ENCODE peak calls at places on chromosomes 16 and 17, in eight cellular contexts. One of them, this sample, is unnamed.

GRCh38 chr16:51839697-51840462 is 688.8 kb upstream of the SALL1 start:
- DNase-seq in adrenal gland: no peak
- DNase-seq in heart left ventricle: no peak
- DNase-seq in IMR-90: peak; percentile 60
- DNase-seq in sigmoid colon: no peak
- DNase-seq in upper lobe of left lung: no peak
- DNase-seq in HCT116: no peak
- DNase-seq in ovary: no peak
- DNase-seq in this sample: no peak

GRCh38 chr16:78390070-78390469 is 290.6 kb downstream of the WWOX start:
- DNase-seq in adrenal gland: no peak
- DNase-seq in heart left ventricle: no peak
- DNase-seq in IMR-90: no peak
- DNase-seq in sigmoid colon: no peak
- DNase-seq in upper lobe of left lung: no peak
- DNase-seq in HCT116: no peak
- DNase-seq in ovary: no peak
- DNase-seq in this sample: no peak

GRCh38 chr17:69470702-69471101 is 56.2 kb downstream of the MAP2K6 start:
- DNase-seq in adrenal gland: no peak
- DNase-seq in heart left ventricle: no peak
- DNase-seq in IMR-90: no peak
- DNase-seq in sigmoid colon: no peak
- DNase-seq in upper lobe of left lung: no peak
- DNase-seq in HCT116: no peak
- DNase-seq in ovary: no peak
- DNase-seq in this sample: no peak

GRCh38 chr17:76953066-76953465 is 84.9 kb downstream of the MGAT5B start:
- DNase-seq in adrenal gland: no peak
- DNase-seq in heart left ventricle: no peak
- DNase-seq in IMR-90: no peak
- DNase-seq in sigmoid colon: no peak
- DNase-seq in upper lobe of left lung: no peak
- DNase-seq in HCT116: no peak
- DNase-seq in ovary: no peak
- DNase-seq in this sample: no peak

GRCh38 chr17:64107517-64108235 is 22.3 kb downstream of the ERN1 start:
- DNase-seq in adrenal gland: peak; percentile 21
- DNase-seq in heart left ventricle: no peak
- DNase-seq in IMR-90: no peak
- DNase-seq in sigmoid colon: no peak
- DNase-seq in upper lobe of left lung: no peak
- DNase-seq in HCT116: no peak
- DNase-seq in ovary: no peak
- DNase-seq in this sample: no peak

GRCh38 chr16:85145734-85146531 is 33.7 kb upstream of the CIBAR2 start:
- DNase-seq in adrenal gland: no peak
- DNase-seq in heart left ventricle: peak; percentile 10
- DNase-seq in IMR-90: no peak
- DNase-seq in sigmoid colon: no peak
- DNase-seq in upper lobe of left lung: no peak
- DNase-seq in HCT116: no peak
- DNase-seq in ovary: no peak
- DNase-seq in this sample: no peak

GRCh38 chr17:76394166-76394565 is 9.8 kb downstream of the SPHK1 start:
- DNase-seq in adrenal gland: no peak
- DNase-seq in heart left ventricle: no peak
- DNase-seq in IMR-90: no peak
- DNase-seq in sigmoid colon: no peak
- DNase-seq in upper lobe of left lung: no peak
- DNase-seq in HCT116: no peak
- DNase-seq in ovary: no peak
- DNase-seq in this sample: no peak

GRCh38 chr16:57185446-57185944 is 344 bp downstream of the PSME3IP1 start:
- DNase-seq in adrenal gland: peak; percentile 61
- DNase-seq in heart left ventricle: peak; percentile 40
- DNase-seq in IMR-90: peak; percentile 70
- DNase-seq in sigmoid colon: peak; percentile 82
- DNase-seq in upper lobe of left lung: peak; percentile 44
- DNase-seq in HCT116: no peak
- DNase-seq in ovary: peak; percentile 70
- DNase-seq in this sample: no peak

GRCh38 chr17:48856122-48856821 is 25.4 kb downstream of the CALCOCO2 start:
- DNase-seq in adrenal gland: no peak
- DNase-seq in heart left ventricle: no peak
- DNase-seq in IMR-90: no peak
- DNase-seq in sigmoid colon: no peak
- DNase-seq in upper lobe of left lung: no peak
- DNase-seq in HCT116: no peak
- DNase-seq in ovary: no peak
- DNase-seq in this sample: no peak

GRCh38 chr17:48854774-48855476 is 24.1 kb downstream of the CALCOCO2 start:
- DNase-seq in adrenal gland: no peak
- DNase-seq in heart left ventricle: no peak
- DNase-seq in IMR-90: no peak
- DNase-seq in sigmoid colon: no peak
- DNase-seq in upper lobe of left lung: no peak
- DNase-seq in HCT116: no peak
- DNase-seq in ovary: no peak
- DNase-seq in this sample: no peak

DNA sequence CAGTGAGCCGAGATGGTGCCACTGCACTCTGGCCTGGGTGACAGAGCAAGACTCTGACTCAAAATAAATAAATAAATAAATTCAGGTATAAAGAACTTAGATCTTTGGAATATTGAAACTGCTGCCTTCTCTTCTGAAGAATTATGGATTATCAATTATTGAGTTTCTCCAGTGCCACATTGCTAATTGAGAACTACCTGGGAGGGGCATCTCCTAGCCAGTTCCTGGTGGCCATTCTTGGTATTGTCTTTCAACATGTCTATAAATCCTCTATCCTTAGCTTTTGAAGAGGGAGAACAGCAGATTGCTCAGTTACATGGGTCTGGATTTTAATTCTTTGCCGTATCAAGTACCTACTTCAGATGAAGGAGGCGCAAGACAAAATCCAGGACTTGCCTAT is 29.2 kb downstream of the CALCOCO2 start:
- DNase-seq in adrenal gland: no peak
- DNase-seq in heart left ventricle: no peak
- DNase-seq in IMR-90: no peak
- DNase-seq in sigmoid colon: no peak
- DNase-seq in upper lobe of left lung: no peak
- DNase-seq in HCT116: no peak
- DNase-seq in ovary: no peak
- DNase-seq in this sample: no peak
- TF ChIP-seq CTCF in adrenal gland: no peak
- TF ChIP-seq CTCF in heart left ventricle: no peak
- TF ChIP-seq CTCF in IMR-90: peak; percentile 15
- TF ChIP-seq CTCF in sigmoid colon: no peak
- TF ChIP-seq CTCF in upper lobe of left lung: no peak
- TF ChIP-seq CTCF in HCT116: peak; percentile 47
- TF ChIP-seq CTCF in ovary: no peak
- TF ChIP-seq CTCF in this sample: no peak

GRCh38 chr17:7219812-7220592 is at the start of the genes ACADVL and DLG4:
- DNase-seq in adrenal gland: peak; percentile 92
- DNase-seq in heart left ventricle: peak; percentile 94
- DNase-seq in IMR-90: peak; percentile 86
- DNase-seq in sigmoid colon: peak; percentile 97
- DNase-seq in upper lobe of left lung: peak; percentile 96
- DNase-seq in HCT116: no peak
- DNase-seq in ovary: peak; percentile 95
- DNase-seq in this sample: no peak

GRCh38 chr17:7219434-7219811 is 213 bp downstream of the DLG4 start:
- DNase-seq in adrenal gland: no peak
- DNase-seq in heart left ventricle: no peak
- DNase-seq in IMR-90: no peak
- DNase-seq in sigmoid colon: no peak
- DNase-seq in upper lobe of left lung: no peak
- DNase-seq in HCT116: no peak
- DNase-seq in ovary: no peak
- DNase-seq in this sample: no peak

GRCh38 chr17:7222093-7222971 is 2.6 kb downstream of the ACADVL start:
- DNase-seq in adrenal gland: no peak
- DNase-seq in heart left ventricle: no peak
- DNase-seq in IMR-90: no peak
- DNase-seq in sigmoid colon: no peak
- DNase-seq in upper lobe of left lung: no peak
- DNase-seq in HCT116: no peak
- DNase-seq in ovary: no peak
- DNase-seq in this sample: no peak

GRCh38 chr17:7221281-7222092 is 1.7 kb downstream of the ACADVL start:
- DNase-seq in adrenal gland: peak; percentile 26
- DNase-seq in heart left ventricle: no peak
- DNase-seq in IMR-90: no peak
- DNase-seq in sigmoid colon: peak; percentile 63
- DNase-seq in upper lobe of left lung: no peak
- DNase-seq in HCT116: no peak
- DNase-seq in ovary: no peak
- DNase-seq in this sample: no peak

DNA sequence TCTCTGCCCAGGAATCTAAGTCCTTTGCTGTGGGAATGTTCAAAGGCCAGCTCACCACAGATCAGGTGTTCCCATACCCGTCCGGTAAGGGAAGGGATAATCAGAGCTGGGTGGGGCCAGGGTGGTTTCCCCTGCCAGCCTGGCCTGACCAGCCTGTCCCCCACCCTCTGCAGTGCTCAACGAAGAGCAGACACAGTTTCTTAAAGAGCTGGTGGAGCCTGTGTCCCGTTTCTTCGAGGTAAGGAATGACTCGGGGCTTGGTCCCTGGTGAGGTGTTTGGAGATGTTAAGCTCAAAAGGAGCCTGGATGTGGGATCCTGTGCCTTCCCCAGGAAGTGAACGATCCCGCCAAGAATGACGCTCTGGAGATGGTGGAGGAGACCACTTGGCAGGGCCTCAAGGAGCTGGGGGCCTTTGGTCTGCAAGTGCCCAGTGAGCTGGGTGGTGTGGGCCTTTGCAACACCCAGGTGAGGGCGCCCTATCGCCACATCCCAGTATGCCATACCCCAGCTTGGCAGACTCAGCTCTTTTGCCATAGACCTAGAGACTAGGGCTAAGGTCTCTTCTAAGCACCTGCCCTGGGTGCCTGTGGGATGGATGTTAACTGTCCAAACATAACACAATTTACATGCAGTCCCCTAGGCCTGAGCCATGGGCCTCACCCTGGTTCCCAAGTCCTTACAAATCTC is 999 bp downstream of the ACADVL start:
- DNase-seq in adrenal gland: peak; percentile 75
- DNase-seq in heart left ventricle: peak; percentile 63
- DNase-seq in IMR-90: peak; percentile 63
- DNase-seq in sigmoid colon: peak; percentile 86
- DNase-seq in upper lobe of left lung: peak; percentile 79
- DNase-seq in HCT116: no peak
- DNase-seq in ovary: no peak
- DNase-seq in this sample: no peak
- H3K4me1 ChIP-seq in adrenal gland: peaks cover 71% of the 10 kb centered on the region
- H3K4me1 ChIP-seq in heart left ventricle: peaks cover 65% of the 10 kb centered on the region
- H3K4me1 ChIP-seq in IMR-90: peaks cover 19% of the 10 kb centered on the region
- H3K4me1 ChIP-seq in sigmoid colon: no peaks in the 10 kb centered on the region
- H3K4me1 ChIP-seq in upper lobe of left lung: peaks cover 52% of the 10 kb centered on the region
- H3K4me1 ChIP-seq in HCT116: peaks cover 48% of the 10 kb centered on the region
- H3K4me1 ChIP-seq in ovary: peaks cover 13% of the 10 kb centered on the region
- H3K4me1 ChIP-seq in this sample: peaks cover 58% of the 10 kb centered on the region

GRCh38 chr16:27314161-27314723 is 468 bp downstream of the IL4R start:
- DNase-seq in adrenal gland: peak; percentile 54
- DNase-seq in heart left ventricle: peak; percentile 63
- DNase-seq in IMR-90: peak; percentile 97
- DNase-seq in sigmoid colon: peak; percentile 92
- DNase-seq in upper lobe of left lung: peak; percentile 85
- DNase-seq in HCT116: peak; percentile 42
- DNase-seq in ovary: peak; percentile 43
- DNase-seq in this sample: no peak

GRCh38 chr16:27316038-27316680 is 2.4 kb downstream of the IL4R start:
- DNase-seq in adrenal gland: no peak
- DNase-seq in heart left ventricle: no peak
- DNase-seq in IMR-90: no peak
- DNase-seq in sigmoid colon: peak; percentile 67
- DNase-seq in upper lobe of left lung: peak; percentile 21
- DNase-seq in HCT116: no peak
- DNase-seq in ovary: no peak
- DNase-seq in this sample: no peak

GRCh38 chr16:27314986-27315332 is 1.2 kb downstream of the IL4R start:
- DNase-seq in adrenal gland: no peak
- DNase-seq in heart left ventricle: no peak
- DNase-seq in IMR-90: no peak
- DNase-seq in sigmoid colon: no peak
- DNase-seq in upper lobe of left lung: no peak
- DNase-seq in HCT116: no peak
- DNase-seq in ovary: no peak
- DNase-seq in this sample: no peak

GRCh38 chr16:27317320-27317719 is 3.5 kb downstream of the IL4R start:
- DNase-seq in adrenal gland: no peak
- DNase-seq in heart left ventricle: no peak
- DNase-seq in IMR-90: no peak
- DNase-seq in sigmoid colon: peak; percentile 68
- DNase-seq in upper lobe of left lung: peak; percentile 21
- DNase-seq in HCT116: no peak
- DNase-seq in ovary: peak; percentile 18
- DNase-seq in this sample: no peak

GRCh38 chr16:27315333-27316037 is 1.7 kb downstream of the IL4R start:
- DNase-seq in adrenal gland: peak; percentile 29
- DNase-seq in heart left ventricle: peak; percentile 46
- DNase-seq in IMR-90: peak; percentile 65
- DNase-seq in sigmoid colon: peak; percentile 85
- DNase-seq in upper lobe of left lung: peak; percentile 77
- DNase-seq in HCT116: peak; percentile 43
- DNase-seq in ovary: no peak
- DNase-seq in this sample: no peak
- TF ChIP-seq POLR2A in adrenal gland: no peak
- TF ChIP-seq POLR2A in heart left ventricle: no peak
- TF ChIP-seq POLR2A in IMR-90: no peak
- TF ChIP-seq POLR2A in sigmoid colon: no peak
- TF ChIP-seq POLR2A in upper lobe of left lung: no peak
- TF ChIP-seq POLR2A in HCT116: no peak
- TF ChIP-seq POLR2A in ovary: no peak
- TF ChIP-seq POLR2A in this sample: no peak

DNA sequence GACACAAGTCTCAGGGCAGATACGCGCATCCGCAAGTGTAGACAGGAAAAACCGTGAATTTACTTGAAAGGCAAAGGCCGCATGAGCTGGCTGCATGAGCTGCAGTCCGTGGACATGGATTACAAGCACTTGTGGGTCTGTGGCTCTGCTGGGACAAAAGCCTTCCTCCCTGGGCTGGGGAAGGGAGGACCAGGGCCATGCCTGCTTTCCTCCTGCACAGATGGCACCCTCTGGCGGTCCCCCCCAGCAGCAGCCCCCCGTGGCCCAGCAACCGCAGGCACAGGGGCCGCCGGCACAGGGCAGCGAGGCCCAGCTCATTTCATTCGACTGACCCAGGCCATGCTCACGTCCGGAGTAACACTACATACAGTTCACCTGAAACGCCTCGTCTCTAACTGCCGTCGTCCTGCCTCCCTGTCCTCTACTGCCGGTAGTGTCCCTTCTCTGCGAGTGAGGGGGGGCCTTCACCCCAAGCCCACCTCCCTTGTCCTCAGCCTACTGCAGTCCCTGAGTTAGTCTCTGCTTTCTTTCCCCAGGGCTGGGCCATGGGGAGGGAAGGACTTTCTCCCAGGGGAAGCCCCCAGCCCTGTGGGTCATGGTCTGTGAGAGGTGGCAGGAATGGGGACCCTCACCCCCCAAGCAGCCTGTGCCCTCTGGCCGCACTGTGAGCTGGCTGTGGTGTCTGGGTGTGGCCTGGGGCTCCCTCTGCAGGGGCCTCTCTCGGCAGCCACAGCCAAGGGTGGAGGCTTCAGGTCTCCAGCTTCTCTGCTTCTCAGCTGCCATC is 1.7 kb upstream of the MRPL12 start:
- DNase-seq in adrenal gland: no peak
- DNase-seq in heart left ventricle: no peak
- DNase-seq in IMR-90: no peak
- DNase-seq in sigmoid colon: no peak
- DNase-seq in upper lobe of left lung: no peak
- DNase-seq in HCT116: no peak
- DNase-seq in ovary: no peak
- DNase-seq in this sample: no peak
- TF ChIP-seq CTCF in adrenal gland: no peak
- TF ChIP-seq CTCF in heart left ventricle: no peak
- TF ChIP-seq CTCF in IMR-90: peak; percentile 13
- TF ChIP-seq CTCF in sigmoid colon: no peak
- TF ChIP-seq CTCF in upper lobe of left lung: no peak
- TF ChIP-seq CTCF in HCT116: peak; percentile 30
- TF ChIP-seq CTCF in ovary: no peak
- TF ChIP-seq CTCF in this sample: no peak

This sample was measured in esophagus squamous epithelium.